ENCODE peak calls at places on chromosomes 4 and X, in six cellular contexts. C is upper lobe of right lung, L is BE2C, X is prostate gland, W is A549, R is GM23338. I is an unnamed sample.

GRCh38 chr4:101864660-101865059 is 74.1 kb downstream of the BANK1 start:
- DNase-seq in C (no peak), L (no peak), X (no peak), W (no peak), R (no peak), I (no peak)

GRCh38 chr4:94548571-94548970 is 96.8 kb downstream of the PDLIM5 start:
- DNase-seq in C (no peak), L (no peak), X (no peak), W (peak), R (peak), I (no peak)

GRCh38 chr4:102438873-102439614 is 62.1 kb upstream of the NFKB1 start:
- DNase-seq in C (no peak), L (no peak), X (peak), W (peak), R (peak), I (no peak)

GRCh38 chrX:114162068-114162735 is 421.7 kb upstream of the HTR2C start:
- DNase-seq in C (no peak), L (peak), X (no peak), W (no peak), R (peak), I (no peak)

GRCh38 chr4:37905526-37906169 is 14.8 kb downstream of the TBC1D1 start:
- DNase-seq in C (no peak), L (no peak), X (no peak), W (no peak), R (no peak), I (no peak)

GRCh38 chr4:145876531-145877180 is 62.0 kb downstream of the ZNF827 start:
- DNase-seq in C (no peak), L (no peak), X (no peak), W (no peak), R (no peak), I (no peak)

GRCh38 chr4:111066887-111067286 is 444.0 kb upstream of the PITX2 start:
- DNase-seq in C (no peak), L (no peak), X (no peak), W (no peak), R (no peak), I (no peak)

GRCh38 chrX:15973299-15973698 is 118.7 kb upstream of the AP1S2 start:
- DNase-seq in C (no peak), L (peak), X (no peak), W (peak), R (peak), I (peak)

GRCh38 chr4:150090836-150091235 is 12.6 kb downstream of the DCLK2 start:
- DNase-seq in C (no peak), L (no peak), X (peak), W (no peak), R (no peak), I (no peak)

GRCh38 chr4:73446336-73446938 is 10.4 kb downstream of the AFP start:
- DNase-seq in C (no peak), L (peak), X (peak), W (peak), R (peak), I (peak)

DNA sequence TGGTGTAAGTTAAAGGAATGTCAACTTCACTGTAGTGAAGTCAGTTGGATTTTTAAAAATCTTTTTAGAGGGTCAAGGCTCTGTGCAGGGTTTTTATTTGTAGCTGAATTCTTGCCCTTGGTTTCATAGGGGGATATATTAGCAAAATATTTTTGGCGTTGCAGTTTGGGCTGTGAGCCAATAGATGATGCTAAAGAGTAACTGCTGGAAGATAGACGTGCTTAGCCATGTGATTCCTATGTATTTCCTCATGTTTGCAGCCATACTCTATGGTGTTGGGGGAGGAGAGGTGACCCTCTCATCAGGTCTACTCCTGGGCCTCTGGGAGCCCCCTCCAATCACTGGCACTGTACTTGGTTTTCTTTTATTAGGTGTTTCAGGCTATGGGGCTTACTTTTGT is 246.7 kb upstream of the ARHGAP24 start:
- DNase-seq in C (no peak), L (no peak), X (no peak), W (no peak), R (peak), I (no peak)
- TF ChIP-seq CTCF in C (no peak), L (peak), X (no peak), W (no peak), R (peak), I (no peak)

GRCh38 chr4:48322063-48322462 is 19.3 kb upstream of the SLAIN2 start:
- DNase-seq in C (no peak), L (no peak), X (no peak), W (no peak), R (no peak), I (no peak)
- H3K4me3 ChIP-seq in C (no peak), L (no peak), X (no peak), W (no peak), R (no peak), I (no peak)

GRCh38 chrX:110399497-110399896 is 40.8 kb downstream of the RTL9 start:
- DNase-seq in C (no peak), L (no peak), X (no peak), W (no peak), R (no peak), I (no peak)

GRCh38 chrX:110403436-110403835 is 44.8 kb downstream of the RTL9 start:
- DNase-seq in C (no peak), L (no peak), X (no peak), W (no peak), R (no peak), I (no peak)

GRCh38 chrX:110402855-110403230 is 44.2 kb downstream of the RTL9 start:
- DNase-seq in C (no peak), L (no peak), X (no peak), W (no peak), R (no peak), I (no peak)

GRCh38 chrX:110402091-110402854 is 43.6 kb downstream of the RTL9 start:
- DNase-seq in C (no peak), L (peak), X (no peak), W (peak), R (peak), I (no peak)

GRCh38 chrX:110401142-110401541 is 42.5 kb downstream of the RTL9 start:
- DNase-seq in C (no peak), L (no peak), X (no peak), W (no peak), R (no peak), I (no peak)
- TF ChIP-seq CTCF in C (no peak), L (no peak), X (no peak), W (no peak), R (peak), I (no peak)

GRCh38 chr4:4987656-4988055 is 31.6 kb downstream of the CYTL1 start:
- DNase-seq in C (no peak), L (no peak), X (no peak), W (no peak), R (no peak), I (no peak)

GRCh38 chr4:4990857-4991540 is 28.3 kb downstream of the CYTL1 start:
- DNase-seq in C (no peak), L (peak), X (no peak), W (peak), R (no peak), I (no peak)

GRCh38 chr4:4986856-4987255 is 32.4 kb downstream of the CYTL1 start:
- DNase-seq in C (no peak), L (no peak), X (no peak), W (no peak), R (no peak), I (no peak)

GRCh38 chr4:4990329-4990728 is 28.9 kb downstream of the CYTL1 start:
- DNase-seq in C (no peak), L (no peak), X (no peak), W (no peak), R (no peak), I (no peak)

DNA sequence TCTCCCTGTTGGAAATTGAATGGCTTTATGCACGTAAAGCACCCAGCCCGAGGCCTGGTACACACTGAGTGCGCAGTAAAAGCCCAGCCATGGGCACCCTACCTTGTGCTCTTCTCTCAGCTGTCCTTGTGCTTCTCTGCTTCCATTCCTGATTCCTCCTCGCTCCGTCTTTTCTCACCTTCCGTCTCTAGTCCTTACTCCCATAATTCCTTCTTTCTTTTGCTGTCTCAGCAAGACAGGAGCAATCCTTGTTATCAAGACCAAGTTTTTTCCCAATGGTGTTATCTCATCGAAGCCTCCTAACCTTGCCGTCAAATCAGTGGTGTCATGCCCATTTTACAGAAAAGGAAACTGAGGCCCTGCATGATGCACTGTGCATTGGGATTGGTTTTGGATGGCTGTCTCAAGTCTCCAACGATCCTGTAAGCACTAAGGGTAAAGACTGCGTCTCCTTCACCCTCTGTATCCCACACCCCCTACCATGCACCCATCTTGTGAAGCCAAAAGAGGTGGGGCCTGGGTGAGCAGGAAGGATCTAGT is 30.1 kb downstream of the CYTL1 start:
- DNase-seq in C (no peak), L (no peak), X (no peak), W (no peak), R (no peak), I (no peak)
- H3K4me3 ChIP-seq in C (no peak), L (no peak), X (no peak), W (no peak), R (no peak), I (no peak)

DNA sequence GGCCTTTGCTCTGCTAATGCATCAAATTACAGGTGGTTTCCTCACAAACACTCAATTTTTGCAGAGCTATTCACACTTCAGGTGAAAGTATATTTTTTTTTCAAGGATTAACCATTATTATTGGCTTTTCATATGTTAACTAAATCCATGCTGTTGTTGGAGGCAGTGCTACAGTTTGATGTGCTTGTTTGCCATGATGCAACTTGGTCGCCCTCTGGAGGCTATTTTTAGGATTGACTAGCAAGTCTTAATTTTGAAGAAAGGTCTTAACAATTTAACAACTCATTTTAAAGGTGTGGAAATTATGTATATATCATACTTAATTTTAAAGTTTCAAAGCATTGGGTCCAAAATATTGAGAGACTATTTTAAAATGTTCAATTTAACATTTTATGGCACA is 168.8 kb upstream of the FAM47A start:
- DNase-seq in C (no peak), L (peak), X (peak), W (no peak), R (peak), I (peak)
- TF ChIP-seq CTCF in C (peak), L (peak), X (peak), W (peak), R (peak), I (peak)

GRCh38 chrX:69503228-69503834 is 795 bp upstream of the NALF2 start:
- DNase-seq in C (no peak), L (peak), X (peak), W (peak), R (peak), I (no peak)

GRCh38 chrX:69506617-69507499 is 2.7 kb downstream of the NALF2 start:
- DNase-seq in C (no peak), L (no peak), X (no peak), W (no peak), R (no peak), I (no peak)

GRCh38 chrX:69503835-69504625 is at the start of gene NALF2:
- DNase-seq in C (peak), L (peak), X (peak), W (peak), R (peak), I (no peak)

GRCh38 chrX:69505772-69506616 is 1.9 kb downstream of the NALF2 start:
- DNase-seq in C (no peak), L (no peak), X (no peak), W (no peak), R (peak), I (no peak)

GRCh38 chrX:69504626-69505612 is 793 bp downstream of the NALF2 start:
- DNase-seq in C (no peak), L (no peak), X (no peak), W (no peak), R (peak), I (no peak)
- H3K4me3 ChIP-seq in C (peak), L (peak), X (peak), W (peak), R (peak), I (no peak)

GRCh38 chr4:126627255-126627654 is 1005.5 kb upstream of the INTU start:
- DNase-seq in C (no peak), L (peak), X (no peak), W (no peak), R (peak), I (no peak)
- TF ChIP-seq CTCF in C (peak), L (peak), X (no peak), W (no peak), R (peak), I (peak)

GRCh38 chr4:65028592-65028991 is 619.3 kb upstream of the TECRL start:
- DNase-seq in C (no peak), L (no peak), X (no peak), W (no peak), R (no peak), I (no peak)
- H3K4me3 ChIP-seq in C (no peak), L (no peak), X (no peak), W (no peak), R (no peak), I (no peak)

GRCh38 chrX:38919202-38919601 is 117.9 kb downstream of the MID1IP1 start:
- DNase-seq in C (no peak), L (no peak), X (no peak), W (no peak), R (no peak), I (no peak)
- TF ChIP-seq CTCF in C (no peak), L (no peak), X (no peak), W (no peak), R (no peak), I (no peak)

I was measured in DND-41.